ENCODE peak calls at places on chromosomes 7 and 10, in four cellular contexts. One of them, this sample, is unnamed.

GRCh38 chr7:149282331-149282655 is 20.3 kb downstream of the ZNF783 start:
- DNase-seq in cardiac fibroblast: no peak
- DNase-seq in osteoblast: peak; percentile 38
- DNase-seq in HCEC 1CT: no peak
- DNase-seq in this sample: no peak

GRCh38 chr7:926061-927030 is 28.1 kb downstream of the ADAP1 start:
- DNase-seq in cardiac fibroblast: no peak
- DNase-seq in osteoblast: no peak
- DNase-seq in HCEC 1CT: no peak
- DNase-seq in this sample: no peak

GRCh38 chr7:98352621-98353020 is 48.3 kb downstream of the BAIAP2L1 start:
- DNase-seq in cardiac fibroblast: peak; percentile 87
- DNase-seq in osteoblast: peak; percentile 92
- DNase-seq in HCEC 1CT: peak; percentile 91
- DNase-seq in this sample: no peak

GRCh38 chr10:24463683-24464426 is 254.9 kb downstream of the KIAA1217 start:
- DNase-seq in cardiac fibroblast: peak; percentile 91
- DNase-seq in osteoblast: peak; percentile 76
- DNase-seq in HCEC 1CT: peak; percentile 84
- DNase-seq in this sample: peak; percentile 30

GRCh38 chr7:18361756-18362155 is 133.8 kb upstream of the HDAC9 start:
- DNase-seq in cardiac fibroblast: no peak
- DNase-seq in osteoblast: no peak
- DNase-seq in HCEC 1CT: no peak
- DNase-seq in this sample: no peak

GRCh38 chr10:110459600-110459999 is 38.1 kb upstream of the DUSP5 start:
- DNase-seq in cardiac fibroblast: no peak
- DNase-seq in osteoblast: no peak
- DNase-seq in HCEC 1CT: no peak
- DNase-seq in this sample: no peak

GRCh38 chr7:152313879-152314604 is 121.8 kb downstream of the KMT2C start:
- DNase-seq in cardiac fibroblast: peak; percentile 97
- DNase-seq in osteoblast: peak; percentile 1
- DNase-seq in HCEC 1CT: peak; percentile 80
- DNase-seq in this sample: peak; percentile 93

GRCh38 chr7:38049679-38050078 is 128.4 kb upstream of the STARD3NL start:
- DNase-seq in cardiac fibroblast: no peak
- DNase-seq in osteoblast: no peak
- DNase-seq in HCEC 1CT: no peak
- DNase-seq in this sample: no peak

GRCh38 chr10:78700816-78701520 is 367.8 kb upstream of the ZMIZ1 start:
- DNase-seq in cardiac fibroblast: no peak
- DNase-seq in osteoblast: no peak
- DNase-seq in HCEC 1CT: no peak
- DNase-seq in this sample: no peak

GRCh38 chr10:21318768-21319167 is 206.7 kb downstream of the SKIDA1 start:
- DNase-seq in cardiac fibroblast: no peak
- DNase-seq in osteoblast: no peak
- DNase-seq in HCEC 1CT: no peak
- DNase-seq in this sample: no peak

GRCh38 chr7:47390914-47391313 is 191.0 kb downstream of the TNS3 start:
- DNase-seq in cardiac fibroblast: no peak
- DNase-seq in osteoblast: no peak
- DNase-seq in HCEC 1CT: no peak
- DNase-seq in this sample: no peak

GRCh38 chr7:131625817-131626372 is 69.5 kb upstream of the PODXL start:
- DNase-seq in cardiac fibroblast: peak; percentile 86
- DNase-seq in osteoblast: peak; percentile 95
- DNase-seq in HCEC 1CT: peak; percentile 71
- DNase-seq in this sample: no peak

GRCh38 chr7:155106356-155106755 is 36.2 kb downstream of the HTR5A start:
- DNase-seq in cardiac fibroblast: no peak
- DNase-seq in osteoblast: no peak
- DNase-seq in HCEC 1CT: no peak
- DNase-seq in this sample: no peak

GRCh38 chr10:29712108-29712507 is 77.3 kb upstream of the SVIL start:
- DNase-seq in cardiac fibroblast: no peak
- DNase-seq in osteoblast: no peak
- DNase-seq in HCEC 1CT: no peak
- DNase-seq in this sample: peak; percentile 25

GRCh38 chr7:94160719-94161435 is 156.7 kb upstream of the BET1 start:
- DNase-seq in cardiac fibroblast: no peak
- DNase-seq in osteoblast: no peak
- DNase-seq in HCEC 1CT: no peak
- DNase-seq in this sample: no peak

GRCh38 chr10:30059209-30060107 is at the start of gene JCAD:
- DNase-seq in cardiac fibroblast: peak; percentile 16
- DNase-seq in osteoblast: peak; percentile 96
- DNase-seq in HCEC 1CT: peak; percentile 42
- DNase-seq in this sample: no peak

GRCh38 chr7:134866581-134866980 is 87.1 kb downstream of the CALD1 start:
- DNase-seq in cardiac fibroblast: peak; percentile 57
- DNase-seq in osteoblast: no peak
- DNase-seq in HCEC 1CT: peak; percentile 15
- DNase-seq in this sample: no peak

GRCh38 chr7:7354674-7355073 is 172.3 kb downstream of the C1GALT1 start:
- DNase-seq in cardiac fibroblast: no peak
- DNase-seq in osteoblast: no peak
- DNase-seq in HCEC 1CT: no peak
- DNase-seq in this sample: no peak

GRCh38 chr7:71454981-71455380 is 323.0 kb downstream of the GALNT17 start:
- DNase-seq in cardiac fibroblast: no peak
- DNase-seq in osteoblast: no peak
- DNase-seq in HCEC 1CT: no peak
- DNase-seq in this sample: no peak

GRCh38 chr10:88820990-88821389 is 18.5 kb downstream of the LIPM start:
- DNase-seq in cardiac fibroblast: peak; percentile 87
- DNase-seq in osteoblast: no peak
- DNase-seq in HCEC 1CT: peak; percentile 65
- DNase-seq in this sample: no peak

GRCh38 chr7:278081-278480 is 11.9 kb upstream of the FOXL3 start:
- DNase-seq in cardiac fibroblast: no peak
- DNase-seq in osteoblast: no peak
- DNase-seq in HCEC 1CT: no peak
- DNase-seq in this sample: no peak

GRCh38 chr10:61733358-61733940 is 70.7 kb downstream of the CABCOCO1 start:
- DNase-seq in cardiac fibroblast: peak; percentile 78
- DNase-seq in osteoblast: peak; percentile 60
- DNase-seq in HCEC 1CT: peak; percentile 50
- DNase-seq in this sample: no peak

GRCh38 chr10:91681361-91682276 is 48.7 kb upstream of the PPP1R3C start:
- DNase-seq in cardiac fibroblast: no peak
- DNase-seq in osteoblast: no peak
- DNase-seq in HCEC 1CT: no peak
- DNase-seq in this sample: no peak

GRCh38 chr10:14692344-14693199 is 82.1 kb downstream of the FAM107B start:
- DNase-seq in cardiac fibroblast: no peak
- DNase-seq in osteoblast: no peak
- DNase-seq in HCEC 1CT: no peak
- DNase-seq in this sample: no peak

GRCh38 chr10:132943555-132944404 is 1.4 kb upstream of the CFAP46 start:
- DNase-seq in cardiac fibroblast: no peak
- DNase-seq in osteoblast: peak; percentile 81
- DNase-seq in HCEC 1CT: no peak
- DNase-seq in this sample: no peak

GRCh38 chr7:116984917-116985316 is 31.6 kb downstream of the ST7 start:
- DNase-seq in cardiac fibroblast: peak; percentile 58
- DNase-seq in osteoblast: peak; percentile 57
- DNase-seq in HCEC 1CT: peak; percentile 56
- DNase-seq in this sample: peak; percentile 49

GRCh38 chr10:45552476-45552875 is 120.1 kb downstream of the ZFAND4 start:
- DNase-seq in cardiac fibroblast: no peak
- DNase-seq in osteoblast: no peak
- DNase-seq in HCEC 1CT: no peak
- DNase-seq in this sample: no peak

This sample was measured in NCI-H2029 treated with DMSO at 0.1 percent for 48 hours.